ENCODE peak calls at places on chromosomes 2 and 18, in ten cellular contexts. T, G, N, L, B, R, J, F, A and P are unnamed samples.

GRCh38 chr2:58601017-58601416 is 359.9 kb upstream of the FANCL start:
- DNase-seq in L (no peak), N (no peak), G (no peak), F (no peak), J (no peak), R (no peak), T (no peak), A (no peak), B (peak; percentile 78), P (peak; percentile 90)

GRCh38 chr2:234981197-234982095 is 29.6 kb downstream of the SH3BP4 start:
- DNase-seq in T (peak; percentile 99), B (peak; percentile 99), A (peak; percentile 63), J (peak; percentile 98), G (peak; percentile 75), L (no peak), F (no peak), N (peak; percentile 78), R (peak; percentile 77), P (peak; percentile 99)

GRCh38 chr18:72768681-72769229 is 99.0 kb downstream of the NETO1 start:
- DNase-seq in A (no peak), G (no peak), F (no peak), L (no peak), B (no peak), T (no peak), J (no peak), R (no peak), N (no peak), P (no peak)

GRCh38 chr2:26704441-26704977 is 12.0 kb downstream of the KCNK3 start:
- DNase-seq in A (no peak), R (no peak), F (no peak), L (no peak), T (peak; percentile 54), B (peak; percentile 68), N (no peak), J (no peak), G (no peak), P (peak; percentile 61)

GRCh38 chr2:199955007-199955338 is 318 bp downstream of the TYW5 start:
- DNase-seq in J (no peak), G (no peak), N (no peak), L (no peak), T (no peak), B (no peak), F (no peak), A (no peak), R (no peak), P (no peak)

GRCh38 chr2:45055261-45055660 is 46.0 kb upstream of the SIX2 start:
- DNase-seq in G (no peak), L (no peak), R (no peak), A (no peak), J (no peak), T (no peak), N (no peak), B (no peak), F (no peak), P (peak; percentile 18)

GRCh38 chr2:237696471-237696870 is 69.1 kb downstream of the LRRFIP1 start:
- DNase-seq in N (no peak), F (peak; percentile 83), L (peak; percentile 12), G (no peak), J (no peak), R (no peak), T (no peak), A (no peak), B (no peak), P (no peak)

GRCh38 chr18:48098007-48098406 is 167.5 kb upstream of the SMAD2 start:
- DNase-seq in A (no peak), J (no peak), G (no peak), L (no peak), T (no peak), F (no peak), B (peak; percentile 85), R (no peak), N (no peak), P (no peak)

GRCh38 chr2:108351889-108352288 is 25.9 kb upstream of the SULT1C4 start:
- DNase-seq in G (no peak), J (no peak), N (no peak), T (peak; percentile 22), F (no peak), B (peak; percentile 43), A (no peak), L (peak; percentile 36), R (no peak), P (peak; percentile 42)

GRCh38 chr2:32427672-32428622 is 71.1 kb downstream of the BIRC6 start:
- DNase-seq in R (no peak), J (no peak), T (no peak), N (no peak), A (no peak), F (no peak), B (no peak), G (no peak), L (peak; percentile 9), P (peak; percentile 12)

DNA sequence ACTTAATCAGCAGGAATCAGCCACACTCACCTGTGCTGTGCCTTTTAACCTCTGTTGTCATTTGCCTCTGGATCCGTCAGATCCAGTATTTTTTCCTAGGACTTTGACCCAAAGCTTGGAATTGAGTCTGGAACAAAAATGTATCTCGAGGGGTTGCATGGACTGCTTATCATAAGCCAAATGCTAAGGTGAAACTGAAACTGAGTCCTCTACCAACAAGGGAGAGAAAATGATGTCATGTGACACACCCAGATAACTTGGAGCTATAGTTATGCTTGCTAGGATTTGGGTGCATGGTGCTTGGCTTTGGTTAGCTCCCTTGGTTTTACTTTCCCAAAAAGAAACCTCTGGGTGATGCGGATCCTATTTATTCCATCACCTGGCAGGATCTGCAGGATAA is 2158.6 kb upstream of the PIK3C3 start:
- DNase-seq in R (no peak), G (no peak), A (no peak), F (no peak), N (no peak), J (no peak), L (no peak), B (no peak), T (no peak), P (no peak)
- H3K4me3 ChIP-seq in R (no peak overlapping the region), G (no peak overlapping the region), A (no peak overlapping the region), F (no peak overlapping the region), N (no peak overlapping the region), J (no peak overlapping the region), L (no peak overlapping the region), B (no peak overlapping the region), T (no peak overlapping the region), P (no peak overlapping the region)

GRCh38 chr2:205867371-205867770 is 185.1 kb downstream of the NRP2 start:
- DNase-seq in F (no peak), B (no peak), A (no peak), N (no peak), J (no peak), R (no peak), T (no peak), L (no peak), G (no peak), P (no peak)

GRCh38 chr2:205865794-205866490 is 183.6 kb downstream of the NRP2 start:
- DNase-seq in B (no peak), R (no peak), T (no peak), L (no peak), N (no peak), G (no peak), J (peak; percentile 26), F (no peak), A (no peak), P (peak; percentile 29)

GRCh38 chr2:205868773-205869333 is 186.6 kb downstream of the NRP2 start:
- DNase-seq in N (no peak), L (no peak), A (no peak), R (no peak), G (no peak), J (no peak), F (no peak), B (peak; percentile 76), T (peak; percentile 88), P (peak; percentile 88)

GRCh38 chr2:205869439-205869838 is 187.1 kb downstream of the NRP2 start:
- DNase-seq in N (no peak), F (no peak), A (no peak), B (peak; percentile 12), R (no peak), T (no peak), G (no peak), L (no peak), J (no peak), P (peak; percentile 19)

GRCh38 chr2:205868054-205868453 is 185.8 kb downstream of the NRP2 start:
- DNase-seq in N (no peak), F (no peak), J (no peak), G (no peak), L (no peak), R (no peak), A (no peak), T (no peak), B (no peak), P (no peak)
- TF ChIP-seq CTCF in N (no peak), F (no peak), J (no peak), G (no peak), L (no peak), R (no peak), A (no peak), T (no peak), B (no peak), P (no peak)

GRCh38 chr2:156320491-156320896 is 12.0 kb downstream of the NR4A2 start:
- DNase-seq in G (peak; percentile 47), L (peak; percentile 33), B (peak; percentile 49), T (no peak), N (peak; percentile 60), F (no peak), R (peak; percentile 57), A (peak; percentile 38), J (no peak), P (peak; percentile 59)

GRCh38 chr2:156321243-156321904 is 11.1 kb downstream of the NR4A2 start:
- DNase-seq in F (peak; percentile 81), T (no peak), A (peak; percentile 44), B (no peak), G (no peak), L (no peak), N (no peak), J (no peak), R (no peak), P (no peak)

GRCh38 chr2:156322103-156322671 is 10.3 kb downstream of the NR4A2 start:
- DNase-seq in T (no peak), F (no peak), R (no peak), G (no peak), B (no peak), A (no peak), L (no peak), J (no peak), N (no peak), P (no peak)

GRCh38 chr2:156317631-156318030 is 14.9 kb downstream of the NR4A2 start:
- DNase-seq in J (no peak), B (no peak), G (no peak), L (no peak), F (no peak), R (no peak), N (no peak), A (no peak), T (no peak), P (no peak)

GRCh38 chr2:156319811-156320490 is 12.6 kb downstream of the NR4A2 start:
- DNase-seq in L (peak; percentile 77), B (peak; percentile 43), R (peak; percentile 76), A (peak; percentile 63), J (no peak), G (peak; percentile 64), T (no peak), F (peak; percentile 71), N (peak; percentile 77), P (peak; percentile 46)
- H3K4me3 ChIP-seq in L (peak overlapping the region; percentile 20), B (peak overlapping the region; percentile 53), R (peak overlapping the region; percentile 56), A (peak overlapping the region; percentile 57), J (no peak overlapping the region), G (peak overlapping the region; percentile 67), T (peak overlapping the region; percentile 28), F (peak overlapping the region; percentile 30), N (peak overlapping the region; percentile 37), P (peak overlapping the region; percentile 43)

DNA sequence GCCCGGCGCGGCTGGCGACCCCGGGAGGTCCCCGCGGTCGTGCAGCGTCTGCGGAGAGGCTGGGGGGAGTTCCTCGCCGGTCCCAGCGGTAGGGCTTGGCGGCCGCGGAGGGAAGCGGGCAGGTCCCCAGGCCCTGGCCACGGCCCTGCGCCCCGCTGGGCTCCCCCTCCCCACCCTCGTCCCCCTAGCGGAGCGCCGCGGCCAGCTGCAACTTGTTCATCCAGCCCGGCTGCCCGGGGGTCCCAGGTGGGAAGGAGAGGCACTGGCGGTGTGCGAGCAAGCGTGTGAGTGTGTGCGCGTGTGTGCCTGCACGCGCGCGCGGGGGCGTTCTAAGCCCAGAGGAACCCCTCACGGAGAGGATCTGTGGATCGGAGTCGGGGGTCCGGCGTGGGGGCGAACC is 1.3 kb downstream of the PTPRM start:
- DNase-seq in J (no peak), B (peak; percentile 15), G (peak; percentile 44), N (peak; percentile 52), A (peak; percentile 28), F (peak; percentile 82), R (peak; percentile 53), T (peak; percentile 39), L (no peak), P (no peak)
- TF ChIP-seq CTCF in J (no peak), B (peak; percentile 13), G (peak; percentile 43), N (peak; percentile 42), A (no peak), F (no peak), R (no peak), T (peak; percentile 39), L (no peak), P (no peak)